ENCODE peak calls at places on chromosome 4, in five cellular contexts. T is Panc1, D is suprapubic skin, O is sigmoid colon, U is breast epithelium. I is an unnamed sample. For H3K9me3, the result is how much of the 10 kb centered on the place peaks cover.

GRCh38 chr4:89114100-89114499 is 2.8 kb downstream of the TIGD2 start:
- DNase-seq in T (no peak), D (no peak), O (no peak), U (no peak), I (no peak)

GRCh38 chr4:2036327-2036726 is 22.8 kb upstream of the NAT8L start:
- DNase-seq in T (no peak), D (no peak), O (no peak), U (no peak), I (no peak)

GRCh38 chr4:55808187-55808586 is 11.4 kb upstream of the EXOC1L start:
- DNase-seq in T (no peak), D (no peak), O (no peak), U (no peak), I (no peak)

GRCh38 chr4:173415092-173415491 is 16.2 kb upstream of the SCRG1 start:
- DNase-seq in T (no peak), D (no peak), O (no peak), U (no peak), I (no peak)

GRCh38 chr4:69731826-69732225 is 28.6 kb downstream of the SULT1B1 start:
- DNase-seq in T (no peak), D (no peak), O (no peak), U (no peak), I (no peak)

GRCh38 chr4:24473309-24473721 is 111.0 kb downstream of the DHX15 start:
- DNase-seq in T (no peak), D (no peak), O (peak), U (no peak), I (no peak)

GRCh38 chr4:44738615-44739014 is 12.3 kb upstream of the GNPDA2 start:
- DNase-seq in T (no peak), D (no peak), O (no peak), U (no peak), I (no peak)

GRCh38 chr4:42501624-42502401 is 104.5 kb downstream of the SHISA3 start:
- DNase-seq in T (no peak), D (no peak), O (no peak), U (no peak), I (no peak)

GRCh38 chr4:39825741-39826231 is 127.8 kb downstream of the UBE2K start:
- DNase-seq in T (no peak), D (no peak), O (no peak), U (no peak), I (no peak)

GRCh38 chr4:119977135-119977534 is 89.5 kb downstream of the MAD2L1 start:
- DNase-seq in T (no peak), D (no peak), O (no peak), U (no peak), I (no peak)

GRCh38 chr4:120858776-120859175 is 63.8 kb downstream of the PRDM5 start:
- DNase-seq in T (no peak), D (no peak), O (no peak), U (no peak), I (no peak)

GRCh38 chr4:175419120-175419774 is 392.8 kb downstream of the GPM6A start:
- DNase-seq in T (peak), D (no peak), O (no peak), U (no peak), I (no peak)

GRCh38 chr4:7960790-7961655 is 21.4 kb upstream of the AFAP1 start:
- DNase-seq in T (peak), D (no peak), O (peak), U (peak), I (peak)

GRCh38 chr4:109611045-109611616 is 51.1 kb downstream of the MCUB start:
- DNase-seq in T (no peak), D (no peak), O (no peak), U (no peak), I (no peak)

GRCh38 chr4:142128529-142128928 is 492.1 kb downstream of the IL15 start:
- DNase-seq in T (no peak), D (no peak), O (peak), U (no peak), I (no peak)

GRCh38 chr4:87848622-87849351 is 16.0 kb downstream of the MEPE start:
- DNase-seq in T (no peak), D (no peak), O (peak), U (peak), I (no peak)

GRCh38 chr4:123359449-123360306 is 36.9 kb upstream of the SPRY1 start:
- DNase-seq in T (no peak), D (no peak), O (no peak), U (no peak), I (peak)

GRCh38 chr4:42761804-42762203 is 104.9 kb upstream of the ATP8A1 start:
- DNase-seq in T (no peak), D (no peak), O (no peak), U (no peak), I (no peak)

GRCh38 chr4:184193556-184194525 is 23.8 kb downstream of the ENPP6 start:
- DNase-seq in T (no peak), D (no peak), O (no peak), U (no peak), I (no peak)

GRCh38 chr4:146182450-146182849 is 6.9 kb downstream of the LSM6 start:
- DNase-seq in T (no peak), D (no peak), O (no peak), U (no peak), I (no peak)

GRCh38 chr4:97866821-97867556 is 276.3 kb downstream of the STPG2 start:
- DNase-seq in T (no peak), D (no peak), O (no peak), U (no peak), I (no peak)

GRCh38 chr4:22385615-22386014 is 130.3 kb downstream of the ADGRA3 start:
- DNase-seq in T (peak), D (no peak), O (no peak), U (no peak), I (no peak)

GRCh38 chr4:77797239-77797638 is 21.9 kb downstream of the CNOT6L start:
- DNase-seq in T (no peak), D (no peak), O (no peak), U (no peak), I (no peak)

GRCh38 chr4:102730968-102731533 is 29.7 kb downstream of the MANBA start:
- DNase-seq in T (no peak), D (no peak), O (no peak), U (no peak), I (no peak)

GRCh38 chr4:185830263-185830994 is 18.4 kb upstream of the SORBS2 start:
- DNase-seq in T (no peak), D (no peak), O (no peak), U (no peak), I (peak)

GRCh38 chr4:107098403-107098802 is 62.3 kb upstream of the DKK2 start:
- DNase-seq in T (no peak), D (no peak), O (no peak), U (no peak), I (no peak)

GRCh38 chr4:47744253-47744652 is 93.6 kb downstream of the CORIN start:
- DNase-seq in T (no peak), D (no peak), O (no peak), U (no peak), I (no peak)

GRCh38 chr4:156053174-156053573 is 99.5 kb upstream of the CTSO start:
- DNase-seq in T (no peak), D (no peak), O (no peak), U (no peak), I (no peak)

DNA sequence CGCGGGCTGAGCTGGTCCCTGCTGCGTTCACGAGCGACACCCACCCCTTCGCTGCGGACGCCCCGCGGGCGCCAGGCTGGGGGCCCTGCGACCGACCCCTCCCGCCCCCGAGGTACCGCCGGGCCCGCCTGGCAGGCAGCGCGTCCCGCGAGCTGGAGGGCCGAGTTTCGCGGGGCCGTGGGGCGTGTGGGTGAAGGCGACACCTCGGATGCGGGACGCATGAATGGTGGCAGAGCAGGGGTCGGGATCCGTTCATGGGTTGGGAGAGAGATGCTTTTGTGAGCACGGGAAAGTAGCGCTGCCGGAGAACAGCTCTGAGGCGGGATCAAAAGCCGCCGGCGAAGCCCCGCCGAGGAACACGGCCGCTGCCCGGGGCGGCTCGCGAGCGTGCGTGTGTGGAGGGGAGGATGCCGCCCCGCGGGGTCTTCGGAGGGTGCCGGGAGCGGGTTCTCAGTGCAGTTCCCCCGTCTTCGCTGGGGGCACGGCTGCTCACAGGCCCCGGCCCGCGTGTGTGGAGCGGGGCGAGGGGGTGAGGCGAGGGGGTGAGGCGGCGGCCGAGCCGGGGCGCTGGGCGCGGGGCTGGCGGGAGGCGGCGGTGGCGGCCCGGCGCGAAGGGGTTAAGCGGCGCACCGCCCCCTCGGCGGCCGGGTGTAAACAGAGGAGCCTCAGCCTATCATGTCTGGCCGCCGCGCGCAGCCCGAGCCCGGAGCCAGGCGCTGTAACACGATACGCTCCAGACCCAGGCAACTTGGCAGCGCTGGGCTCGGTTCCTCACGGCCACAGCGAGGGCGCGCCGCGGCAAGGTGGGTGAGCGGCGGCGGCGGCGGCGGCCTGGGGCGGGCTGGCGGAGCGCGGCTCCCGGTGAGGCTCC is 205.3 kb downstream of the TENM3 start:
- DNase-seq in T (no peak), D (peak), O (peak), U (peak), I (no peak)
- TF ChIP-seq POLR2AphosphoS5 in T (no peak), D (no peak), O (peak), U (no peak), I (peak)

DNA sequence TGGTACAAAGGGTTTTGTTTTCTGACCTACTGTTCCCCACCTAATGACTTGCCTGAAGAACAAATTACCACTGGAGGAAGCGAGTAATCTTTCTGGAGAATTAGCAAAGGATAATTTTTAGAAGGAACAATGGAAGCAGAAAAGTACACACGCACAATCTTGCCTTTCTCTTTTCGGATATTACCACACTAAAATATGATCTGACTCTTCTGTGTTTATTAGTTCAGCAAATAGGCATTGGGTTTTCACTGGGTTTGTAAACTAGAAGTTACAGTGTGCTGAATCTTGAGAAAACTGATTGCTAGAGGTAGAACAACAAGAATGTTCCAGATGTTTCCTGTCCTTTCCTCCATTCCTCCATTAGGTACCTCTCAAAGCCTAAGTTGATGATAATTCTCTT is 436.0 kb downstream of the PACRGL start:
- DNase-seq in T (no peak), D (no peak), O (no peak), U (no peak), I (no peak)
- H3K9me3 ChIP-seq in T (under half), D (under half), O (under half), U (under half), I (under half)

GRCh38 chr4:14874990-14875389 is 127.3 kb upstream of the CPEB2 start:
- DNase-seq in T (no peak), D (no peak), O (no peak), U (no peak), I (no peak)

GRCh38 chr4:14880805-14881204 is 121.5 kb upstream of the CPEB2 start:
- DNase-seq in T (no peak), D (no peak), O (no peak), U (no peak), I (no peak)

GRCh38 chr4:14878681-14879080 is 123.6 kb upstream of the CPEB2 start:
- DNase-seq in T (no peak), D (no peak), O (no peak), U (no peak), I (no peak)

GRCh38 chr4:14879643-14880042 is 122.6 kb upstream of the CPEB2 start:
- DNase-seq in T (no peak), D (no peak), O (no peak), U (peak), I (no peak)

GRCh38 chr4:14877246-14878220 is 124.7 kb upstream of the CPEB2 start:
- DNase-seq in T (no peak), D (no peak), O (no peak), U (peak), I (no peak)
- TF ChIP-seq POLR2AphosphoS5 in T (no peak), D (no peak), O (peak), U (no peak), I (no peak)

GRCh38 chr4:112358952-112359749 is 62.0 kb downstream of the ALPK1 start:
- DNase-seq in T (no peak), D (no peak), O (no peak), U (no peak), I (no peak)
- H3K9me3 ChIP-seq in T (under half), D (under half), O (under half), U (under half), I (under half)

DNA sequence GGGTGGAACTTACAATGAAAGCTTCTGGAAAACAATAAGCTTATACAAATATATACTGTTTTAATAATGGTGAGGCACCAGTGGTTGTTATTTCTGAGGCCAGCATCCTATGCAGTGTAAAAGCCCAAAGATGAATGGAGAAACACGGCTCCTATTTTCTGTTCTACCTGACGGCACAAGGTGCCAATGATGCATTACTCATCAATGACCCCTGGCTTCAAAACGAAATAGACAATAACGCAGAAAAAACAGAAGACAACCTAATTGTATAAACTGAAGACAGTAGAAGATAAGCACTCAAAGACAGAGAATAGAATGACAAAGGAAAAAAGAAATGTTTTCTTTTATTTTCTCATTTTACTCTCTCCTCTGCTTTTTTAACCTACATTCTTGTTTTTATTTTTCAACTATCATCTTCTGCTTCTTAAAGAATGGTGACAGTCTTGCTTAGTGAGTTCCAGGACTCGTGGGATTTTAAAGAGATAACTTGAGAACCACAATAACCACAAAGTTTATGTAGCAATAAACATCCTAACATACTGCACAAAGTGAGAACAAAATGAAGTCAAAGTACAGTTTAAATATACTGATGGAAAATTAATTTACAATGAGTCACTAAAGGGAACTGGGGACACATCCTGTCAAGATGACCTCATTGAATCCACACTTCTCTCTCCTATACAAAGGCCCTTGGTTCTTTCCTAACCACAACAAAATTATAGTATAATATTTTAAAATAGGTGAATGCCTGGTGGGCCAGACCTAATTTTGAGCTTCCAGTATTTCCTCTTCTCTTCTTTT is 169.8 kb downstream of the BTC start:
- DNase-seq in T (peak), D (no peak), O (no peak), U (no peak), I (no peak)
- TF ChIP-seq POLR2AphosphoS5 in T (no peak), D (no peak), O (peak), U (no peak), I (no peak)

DNA sequence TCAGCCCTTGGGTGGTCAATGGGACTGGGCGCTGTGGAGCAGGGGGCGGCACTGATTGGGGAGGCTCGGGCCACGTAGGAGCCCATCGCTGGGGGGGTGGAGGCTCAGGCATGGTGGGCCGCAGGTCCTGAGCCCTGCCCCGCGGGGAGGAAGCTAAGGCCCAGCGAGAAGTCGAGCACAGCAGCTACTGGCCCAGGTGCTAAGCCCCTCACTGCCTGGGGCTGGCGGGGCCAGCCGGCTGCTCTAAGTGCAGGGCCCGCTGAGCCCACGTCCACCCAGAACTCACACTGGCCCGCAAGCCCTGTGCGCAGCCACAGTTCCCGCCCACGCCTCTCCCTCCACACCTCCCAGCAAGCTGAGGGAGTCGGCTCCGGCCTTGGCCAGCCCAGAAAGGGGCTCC is 66.4 kb downstream of the ZNF141 start:
- DNase-seq in T (no peak), D (no peak), O (no peak), U (no peak), I (no peak)
- H3K9me3 ChIP-seq in T (under half), D (half or more), O (under half), U (half or more), I (half or more)

I was measured in esophagus muscularis mucosa.